ENCODE peak calls at places on chromosomes 3 and 15, in ten cellular contexts. D is NCI-H1092 treated with DMSO at 0.1 percent for 48 hours, O is GM04504, K is T-helper 2 cell, R is M059J, H is NCI-H187, Y is GM13977, I is NAMALWA, J is mucosa of gallbladder, V is HCT116. U is an unnamed sample.

GRCh38 chr15:96553931-96554330 is 223.4 kb downstream of the NR2F2 start:
- DNase-seq in D (no peak), O (no peak), K (no peak), R (peak; percentile 56), H (no peak), Y (no peak), I (no peak), J (no peak), V (no peak), U (no peak)

GRCh38 chr15:95804484-95804883 is 526.0 kb upstream of the NR2F2 start:
- DNase-seq in D (no peak), O (no peak), K (no peak), R (no peak), H (no peak), Y (no peak), I (no peak), J (no peak), V (no peak), U (no peak)

GRCh38 chr15:42133892-42134502 is 22.4 kb downstream of the PLA2G4F start:
- DNase-seq in D (peak; percentile 29), O (no peak), K (peak; percentile 19), R (peak; percentile 36), H (peak; percentile 14), Y (peak; percentile 58), I (peak; percentile 79), J (no peak), V (peak; percentile 34), U (peak; percentile 33)

GRCh38 chr3:82050382-82050781 is 288.9 kb upstream of the GBE1 start:
- DNase-seq in D (no peak), O (no peak), K (no peak), R (no peak), H (no peak), Y (no peak), I (no peak), J (no peak), V (no peak), U (no peak)

GRCh38 chr15:70742928-70743327 is 20.4 kb downstream of the UACA start:
- DNase-seq in D (no peak), O (no peak), K (no peak), R (peak; percentile 61), H (no peak), Y (no peak), I (no peak), J (no peak), V (no peak), U (no peak)

GRCh38 chr3:143171141-143171651 is 51.6 kb downstream of the CHST2 start:
- DNase-seq in D (no peak), O (no peak), K (no peak), R (peak; percentile 82), H (no peak), Y (peak; percentile 45), I (peak; percentile 81), J (no peak), V (no peak), U (no peak)

GRCh38 chr3:190086191-190086590 is 34.5 kb downstream of the P3H2 start:
- DNase-seq in D (no peak), O (no peak), K (no peak), R (no peak), H (no peak), Y (peak; percentile 16), I (no peak), J (no peak), V (no peak), U (no peak)

GRCh38 chr3:48187579-48188265 is 495 bp downstream of the CDC25A start:
- DNase-seq in D (no peak), O (no peak), K (peak; percentile 22), R (no peak), H (peak; percentile 49), Y (peak; percentile 54), I (peak; percentile 26), J (no peak), V (no peak), U (no peak)

U was measured in hippocampal formation.